ENCODE peak calls at places on chromosomes 5 and 9, in four cellular contexts. M, E, X and K are unnamed samples.

GRCh38 chr9:93451762-93452709 is 551 bp downstream of the FAM120A start:
- DNase-seq in M (peak; percentile 57), E (no peak), X (no peak), K (no peak)

GRCh38 chr5:180601591-180602480 is 10.5 kb upstream of the SCGB3A1 start:
- DNase-seq in E (no peak), X (no peak), M (no peak), K (no peak)

GRCh38 chr9:101530076-101530711 is 3.5 kb upstream of the RNF20 start:
- DNase-seq in X (peak; percentile 34), E (peak; percentile 61), M (peak; percentile 78), K (peak; percentile 5)

GRCh38 chr5:57435701-57436134 is 46.9 kb downstream of the ACTBL2 start:
- DNase-seq in M (no peak), E (peak; percentile 70), X (no peak), K (no peak)

GRCh38 chr9:129591916-129592315 is 29.0 kb downstream of the C9orf50 start:
- DNase-seq in E (no peak), X (no peak), M (no peak), K (no peak)

GRCh38 chr5:55276771-55277170 is 30.7 kb downstream of the DHX29 start:
- DNase-seq in E (no peak), X (no peak), M (no peak), K (no peak)

GRCh38 chr9:34086889-34087288 is 38.2 kb upstream of the UBAP2 start:
- DNase-seq in E (no peak), M (no peak), X (no peak), K (no peak)

GRCh38 chr9:107928701-107929371 is 439.3 kb upstream of the KLF4 start:
- DNase-seq in X (no peak), E (no peak), M (no peak), K (no peak)

GRCh38 chr5:73447234-73448071 is 1.1 kb downstream of the FOXD1 start:
- DNase-seq in X (no peak), M (peak; percentile 56), E (no peak), K (no peak)

GRCh38 chr9:14466429-14466818 is 152.5 kb upstream of the NFIB start:
- DNase-seq in X (no peak), M (no peak), E (no peak), K (no peak)

GRCh38 chr9:131609116-131609830 is 64.0 kb downstream of the PRRT1B start:
- DNase-seq in E (no peak), X (no peak), M (no peak), K (no peak)

GRCh38 chr5:96997265-96997859 is 61.5 kb downstream of the LNPEP start:
- DNase-seq in X (no peak), M (peak; percentile 66), E (no peak), K (no peak)

GRCh38 chr5:131622633-131623032 is 12.4 kb downstream of the RAPGEF6 start:
- DNase-seq in X (no peak), M (no peak), E (no peak), K (no peak)

GRCh38 chr5:322942-323879 is 1.7 kb downstream of the AHRR start:
- DNase-seq in M (no peak), X (no peak), E (no peak), K (no peak)

GRCh38 chr9:120434532-120434931 is 145.4 kb downstream of the CDK5RAP2 start:
- DNase-seq in M (peak; percentile 12), X (no peak), E (no peak), K (no peak)

GRCh38 chr9:74950456-74950855 is 2.3 kb downstream of the C9orf40 start:
- DNase-seq in X (no peak), M (no peak), E (no peak), K (no peak)